ENCODE peak calls at places on chromosomes 11 and 22, in ten cellular contexts. C is kidney epithelial cell; D is astrocyte of the spinal cord; L is progenitor cell of endocrine pancreas; O is CD4-positive, alpha-beta T cell; K is dorsolateral prefrontal cortex; F is GM12865; M is K562; S is Calu3; U is activated CD8-positive, alpha-beta T cell treated with anti-CD3 and anti-CD28 coated beads for 36 hours. Q is an unnamed sample.

GRCh38 chr11:86623041-86623621 is 49.3 kb downstream of the ME3 start:
- DNase-seq in D (no peak), C (peak), O (no peak), L (no peak), M (no peak), K (no peak), S (no peak), U (no peak), F (no peak), Q (no peak)

GRCh38 chr11:86625544-86625943 is 46.9 kb downstream of the ME3 start:
- DNase-seq in D (no peak), U (no peak), M (no peak), S (no peak), F (no peak), L (no peak), K (no peak), C (no peak), O (no peak), Q (no peak)

GRCh38 chr11:61061081-61061826 is 41.0 kb upstream of the CD5 start:
- DNase-seq in D (peak), K (no peak), M (no peak), C (no peak), O (peak), L (no peak), F (peak), U (peak), S (peak), Q (no peak)

GRCh38 chr11:79087957-79088318 is 352.9 kb downstream of the TENM4 start:
- DNase-seq in U (no peak), L (no peak), C (no peak), F (no peak), K (no peak), O (no peak), D (no peak), M (no peak), S (no peak), Q (no peak)

GRCh38 chr11:47786373-47786772 is 19.2 kb upstream of the FNBP4 start:
- DNase-seq in U (no peak), K (no peak), F (no peak), M (no peak), O (no peak), C (no peak), S (no peak), L (no peak), D (no peak), Q (no peak)

GRCh38 chr11:25961539-25961938 is 370.4 kb upstream of the ANO3 start:
- DNase-seq in K (no peak), C (no peak), F (no peak), L (no peak), O (no peak), M (no peak), S (no peak), D (no peak), U (no peak), Q (no peak)

GRCh38 chr22:35154937-35155387 is 89.0 kb downstream of the ISX start:
- DNase-seq in U (peak), C (peak), L (peak), S (peak), F (peak), K (peak), M (peak), O (no peak), D (peak), Q (peak)

GRCh38 chr22:25237503-25237902 is 18.1 kb downstream of the CRYBB2 start:
- DNase-seq in L (no peak), O (no peak), S (no peak), M (no peak), D (no peak), K (no peak), C (no peak), U (no peak), F (no peak), Q (no peak)

GRCh38 chr11:111836162-111836561 is 35.2 kb downstream of the ALG9 start:
- DNase-seq in L (no peak), O (no peak), F (no peak), M (no peak), C (no peak), K (no peak), U (no peak), D (no peak), S (no peak), Q (no peak)

GRCh38 chr22:33221566-33221965 is 163.4 kb upstream of the SYN3 start:
- DNase-seq in L (no peak), S (no peak), C (no peak), M (no peak), K (no peak), D (no peak), U (no peak), F (no peak), O (no peak), Q (no peak)

GRCh38 chr22:17772249-17772962 is 1.9 kb downstream of the BID start:
- DNase-seq in S (peak), C (no peak), L (no peak), O (no peak), F (no peak), U (no peak), M (no peak), D (no peak), K (no peak), Q (no peak)

GRCh38 chr11:73464347-73464746 is 88.1 kb downstream of the RELT start:
- DNase-seq in U (no peak), M (no peak), C (no peak), F (no peak), L (no peak), K (no peak), S (no peak), O (no peak), D (peak), Q (no peak)

GRCh38 chr11:65305501-65306268 is 9.0 kb upstream of the CDC42EP2 start:
- DNase-seq in D (peak), K (no peak), S (no peak), F (no peak), U (no peak), L (no peak), O (no peak), M (no peak), C (no peak), Q (no peak)

GRCh38 chr11:73287400-73288101 is 15.4 kb downstream of the P2RY6 start:
- DNase-seq in U (no peak), O (no peak), L (no peak), D (no peak), K (no peak), F (no peak), C (no peak), M (peak), S (no peak), Q (no peak)

GRCh38 chr11:19311306-19312030 is 70.7 kb upstream of the E2F8 start:
- DNase-seq in O (no peak), F (peak), C (no peak), K (peak), M (peak), D (peak), S (peak), L (peak), U (peak), Q (peak)

GRCh38 chr11:283405-284080 is 5.3 kb downstream of the NLRP6 start:
- DNase-seq in L (no peak), M (no peak), D (no peak), C (no peak), F (no peak), K (no peak), O (no peak), U (peak), S (no peak), Q (no peak)

GRCh38 chr22:44685384-44686056 is 16.5 kb upstream of the PRR5 start:
- DNase-seq in U (peak), D (no peak), M (peak), F (peak), O (peak), S (peak), C (no peak), L (no peak), K (no peak), Q (no peak)

GRCh38 chr11:92130432-92130831 is 94.2 kb upstream of the FAT3 start:
- DNase-seq in L (no peak), U (no peak), F (no peak), K (no peak), O (no peak), C (no peak), M (no peak), D (peak), S (no peak), Q (no peak)

GRCh38 chr11:75133976-75134375 is 16.9 kb upstream of the SLCO2B1 start:
- DNase-seq in U (no peak), K (no peak), F (no peak), C (no peak), L (no peak), D (no peak), S (no peak), O (no peak), M (no peak), Q (no peak)

GRCh38 chr22:47281126-47282106 is 519.0 kb downstream of the TBC1D22A start:
- DNase-seq in D (peak), S (no peak), K (no peak), F (no peak), L (no peak), O (no peak), M (no peak), U (no peak), C (peak), Q (no peak)

GRCh38 chr11:35247863-35248262 is 108.9 kb downstream of the CD44 start:
- DNase-seq in M (no peak), O (no peak), C (no peak), K (no peak), U (peak), S (no peak), D (no peak), F (no peak), L (no peak), Q (no peak)

GRCh38 chr11:9758676-9759518 is 95.0 kb downstream of the SWAP70 start:
- DNase-seq in S (peak), U (peak), K (peak), C (no peak), O (peak), L (peak), F (peak), M (peak), D (peak), Q (peak)

GRCh38 chr11:38598413-38598812 is 2000.4 kb upstream of the RAG2 start:
- DNase-seq in K (no peak), C (no peak), U (no peak), F (no peak), L (no peak), O (no peak), S (no peak), D (peak), M (no peak), Q (peak)

GRCh38 chr11:1414650-1415049 is 24.9 kb downstream of the BRSK2 start:
- DNase-seq in K (no peak), S (no peak), F (no peak), C (no peak), D (no peak), U (no peak), M (no peak), O (no peak), L (no peak), Q (no peak)

GRCh38 chr22:36411589-36412258 is 24.0 kb upstream of the MYH9 start:
- DNase-seq in K (no peak), D (no peak), F (no peak), L (no peak), U (peak), O (peak), M (no peak), S (no peak), C (no peak), Q (no peak)

GRCh38 chr11:1863352-1864215 is 10.7 kb downstream of the LSP1 start:
- DNase-seq in F (no peak), S (peak), O (no peak), K (peak), C (peak), D (peak), M (peak), U (no peak), L (no peak), Q (peak)

GRCh38 chr22:21951931-21952465 is 650 bp downstream of the PPM1F start:
- DNase-seq in M (peak), D (peak), C (no peak), K (no peak), O (no peak), L (peak), U (peak), F (peak), S (peak), Q (peak)

GRCh38 chr11:66858186-66858938 is 1.5 kb downstream of the LRFN4 start:
- DNase-seq in C (no peak), O (no peak), D (no peak), U (no peak), F (no peak), L (no peak), S (no peak), M (no peak), K (no peak), Q (no peak)

GRCh38 chr11:132422725-132423124 is 1052.3 kb downstream of the NTM start:
- DNase-seq in U (no peak), O (no peak), M (no peak), C (no peak), F (no peak), K (no peak), S (no peak), L (no peak), D (no peak), Q (no peak)

GRCh38 chr22:31639640-31640039 is 22.4 kb downstream of the PISD start:
- DNase-seq in S (no peak), F (peak), O (no peak), C (no peak), K (no peak), M (no peak), L (no peak), D (no peak), U (no peak), Q (no peak)

GRCh38 chr11:61315260-61315659 is 17.6 kb downstream of the DDB1 start:
- DNase-seq in U (no peak), O (no peak), M (no peak), D (no peak), C (no peak), L (no peak), S (no peak), F (no peak), K (no peak), Q (no peak)

GRCh38 chr22:33380789-33381530 is 322.8 kb upstream of the SYN3 start:
- DNase-seq in C (peak), M (no peak), O (no peak), K (no peak), S (no peak), F (peak), D (peak), L (no peak), U (no peak), Q (no peak)

GRCh38 chr11:17498475-17498874 is 21.8 kb upstream of the ABCC8 start:
- DNase-seq in M (peak), F (peak), L (no peak), D (no peak), S (no peak), O (no peak), C (no peak), U (no peak), K (no peak), Q (no peak)

GRCh38 chr11:109733245-109733644 is 311.3 kb downstream of the C11orf87 start:
- DNase-seq in F (no peak), D (peak), M (no peak), L (no peak), C (no peak), S (no peak), K (no peak), U (no peak), O (no peak), Q (no peak)

GRCh38 chr11:69891421-69892236 is 72.4 kb upstream of the FGF3 start:
- DNase-seq in M (no peak), L (no peak), S (peak), O (no peak), C (no peak), K (no peak), U (no peak), F (no peak), D (no peak), Q (no peak)

GRCh38 chr11:68009391-68010000 is 631 bp upstream of the ALDH3B1 start:
- DNase-seq in D (peak), F (peak), M (peak), K (no peak), S (no peak), L (no peak), O (no peak), C (no peak), U (peak), Q (no peak)

DNA sequence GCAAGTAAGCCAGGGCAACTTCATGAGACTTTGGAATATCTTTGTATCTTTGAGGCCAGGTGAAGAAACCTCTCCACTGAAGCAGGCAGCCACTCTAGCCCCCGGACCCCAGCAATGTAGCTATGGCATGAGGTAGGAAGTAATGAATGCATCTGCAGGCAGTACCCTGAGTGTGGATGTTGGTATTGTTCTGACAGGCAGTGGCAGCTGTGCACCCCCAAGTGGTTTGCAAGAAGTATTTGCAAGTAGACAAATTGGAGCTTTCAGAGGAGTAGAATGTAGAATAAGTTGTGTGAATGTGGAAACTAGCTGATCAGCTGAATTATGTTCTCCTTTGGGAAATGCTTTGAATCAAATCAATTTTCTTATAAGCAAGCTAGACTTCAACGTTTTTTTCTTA is 194.4 kb upstream of the PGR start:
- DNase-seq in C (no peak), F (peak), M (no peak), L (no peak), S (no peak), U (no peak), D (no peak), K (no peak), O (no peak), Q (peak)
- TF ChIP-seq CTCF in C (peak), F (no peak), M (no peak), L (no peak), S (no peak), U (no peak), D (no peak), K (no peak), O (no peak), Q (no peak)

GRCh38 chr11:102306048-102306575 is 11.2 kb upstream of the BIRC3 start:
- DNase-seq in C (no peak), D (no peak), K (no peak), L (no peak), F (no peak), S (peak), U (peak), M (no peak), O (peak), Q (no peak)
- TF ChIP-seq CTCF in C (peak), D (no peak), K (peak), L (no peak), F (no peak), S (peak), U (peak), M (no peak), O (no peak), Q (no peak)

GRCh38 chr11:12207384-12208150 is 97.2 kb downstream of the MICAL2 start:
- DNase-seq in L (no peak), U (peak), S (no peak), C (peak), K (no peak), D (peak), M (no peak), F (peak), O (no peak), Q (no peak)
- TF ChIP-seq CTCF in L (no peak), U (no peak), S (no peak), C (no peak), K (no peak), D (no peak), M (no peak), F (no peak), O (no peak), Q (no peak)

GRCh38 chr11:126919147-126919823 is 81.3 kb downstream of the KIRREL3 start:
- DNase-seq in S (no peak), U (no peak), O (no peak), C (no peak), D (no peak), F (peak), L (no peak), M (no peak), K (no peak), Q (no peak)

GRCh38 chr11:126918556-126918955 is 82.0 kb downstream of the KIRREL3 start:
- DNase-seq in L (no peak), U (no peak), M (no peak), F (no peak), K (no peak), S (no peak), O (no peak), C (no peak), D (no peak), Q (no peak)

GRCh38 chr11:126917531-126918204 is 82.9 kb downstream of the KIRREL3 start:
- DNase-seq in F (peak), C (peak), M (no peak), O (no peak), K (no peak), S (peak), D (peak), U (peak), L (no peak), Q (no peak)

GRCh38 chr11:126924381-126924780 is 76.2 kb downstream of the KIRREL3 start:
- DNase-seq in O (no peak), C (no peak), L (no peak), M (no peak), S (no peak), U (no peak), K (no peak), F (no peak), D (no peak), Q (no peak)

GRCh38 chr11:126920833-126921232 is 79.7 kb downstream of the KIRREL3 start:
- DNase-seq in K (no peak), L (no peak), F (no peak), M (no peak), S (no peak), O (no peak), U (no peak), C (no peak), D (no peak), Q (no peak)
- TF ChIP-seq CTCF in K (no peak), L (no peak), F (no peak), M (no peak), S (no peak), O (no peak), U (no peak), C (no peak), D (no peak), Q (no peak)

GRCh38 chr11:12961615-12962014 is 47.5 kb upstream of the RASSF10 start:
- DNase-seq in D (peak), C (no peak), K (no peak), U (no peak), M (no peak), F (no peak), O (no peak), S (no peak), L (no peak), Q (no peak)
- TF ChIP-seq CTCF in D (peak), C (peak), K (no peak), U (no peak), M (no peak), F (no peak), O (no peak), S (no peak), L (no peak), Q (no peak)

GRCh38 chr22:50627914-50628542 is at the start of gene ARSA:
- DNase-seq in F (peak), M (peak), C (peak), O (peak), K (peak), U (peak), D (peak), L (peak), S (peak), Q (peak)
- TF ChIP-seq CTCF in F (peak), M (no peak), C (peak), O (no peak), K (peak), U (peak), D (peak), L (no peak), S (peak), Q (peak)

GRCh38 chr22:43050995-43051394 is 36.0 kb upstream of the PACSIN2 start:
- DNase-seq in L (no peak), F (no peak), O (no peak), D (no peak), S (no peak), M (no peak), K (no peak), C (no peak), U (no peak), Q (no peak)

GRCh38 chr22:43057641-43058040 is 31.6 kb downstream of the TTLL1 start:
- DNase-seq in F (no peak), C (no peak), D (no peak), O (no peak), M (no peak), L (no peak), S (no peak), K (no peak), U (no peak), Q (no peak)

GRCh38 chr22:43047605-43048004 is 32.7 kb upstream of the PACSIN2 start:
- DNase-seq in L (no peak), U (no peak), C (no peak), K (no peak), S (no peak), D (no peak), O (no peak), M (no peak), F (no peak), Q (no peak)

DNA sequence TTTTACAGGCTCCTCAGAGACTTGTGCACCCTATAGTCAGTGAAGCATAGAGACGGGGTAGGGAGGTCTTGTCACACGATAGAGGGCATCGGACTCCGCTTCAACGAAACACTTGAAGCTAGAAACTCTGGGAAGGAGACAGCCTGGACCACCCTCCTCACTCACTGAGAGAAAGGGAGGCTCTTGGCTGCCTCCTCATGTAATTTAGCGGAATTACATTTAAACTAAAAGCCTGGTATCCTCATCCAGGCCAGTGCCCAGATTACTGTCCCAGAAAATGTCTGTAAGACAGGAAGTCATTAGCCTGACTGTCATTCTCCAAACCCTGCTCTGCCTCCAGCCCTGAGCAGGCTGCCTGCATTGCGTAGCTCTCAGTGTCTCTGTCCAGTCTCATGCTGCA is 36.0 kb downstream of the TTLL1 start:
- DNase-seq in O (no peak), K (no peak), M (no peak), C (no peak), D (no peak), U (no peak), F (no peak), S (no peak), L (no peak), Q (no peak)
- TF ChIP-seq CTCF in O (no peak), K (no peak), M (peak), C (peak), D (peak), U (peak), F (peak), S (no peak), L (peak), Q (peak)

Q was measured in endothelial cell.